ENCODE peak calls at places on chromosomes 5 and 9, in seven cellular contexts. Z, L, B, R, E, W and D are unnamed samples.

GRCh38 chr5:105593011-105593760 is 2030.6 kb upstream of the NUDT12 start:
- DNase-seq in L (no peak), E (no peak), Z (no peak), B (no peak), W (no peak), R (no peak), D (no peak)

GRCh38 chr5:140042551-140043507 is at the start of gene NRG2:
- DNase-seq in R (peak), E (no peak), W (peak), L (peak), Z (peak), B (peak), D (no peak)

GRCh38 chr5:134526483-134527155 is 1.1 kb downstream of the JADE2 start:
- DNase-seq in B (peak), R (peak), W (peak), L (peak), Z (peak), E (no peak), D (peak)

GRCh38 chr9:134366223-134367031 is 40.2 kb downstream of the RXRA start:
- DNase-seq in W (peak), R (peak), L (peak), E (no peak), B (no peak), Z (no peak), D (peak)

GRCh38 chr9:38010918-38011704 is 57.9 kb downstream of the SHB start:
- DNase-seq in W (no peak), R (no peak), L (no peak), Z (no peak), E (no peak), B (no peak), D (no peak)

GRCh38 chr5:14447958-14448881 is 133.4 kb upstream of the OTULINL start:
- DNase-seq in W (no peak), E (no peak), R (no peak), L (no peak), B (no peak), Z (no peak), D (no peak)

GRCh38 chr5:10562202-10563131 is 1.4 kb upstream of the ANKRD33B start:
- DNase-seq in L (no peak), E (no peak), R (no peak), B (no peak), Z (no peak), W (no peak), D (no peak)

GRCh38 chr5:155154973-155155372 is 141.4 kb downstream of the KIF4B start:
- DNase-seq in W (no peak), L (no peak), Z (no peak), B (no peak), E (no peak), R (no peak), D (no peak)

GRCh38 chr9:23830949-23831730 is 5.1 kb upstream of the ELAVL2 start:
- DNase-seq in B (no peak), R (no peak), W (no peak), Z (no peak), E (no peak), L (no peak), D (no peak)

GRCh38 chr5:179793470-179794139 is at the start of gene LTC4S:
- DNase-seq in B (peak), Z (peak), R (peak), W (peak), E (no peak), L (no peak), D (no peak)

GRCh38 chr9:114763220-114763619 is 42.6 kb downstream of the TNFSF15 start:
- DNase-seq in B (no peak), R (no peak), E (no peak), L (no peak), W (no peak), Z (no peak), D (no peak)

GRCh38 chr9:16132513-16132912 is 579.7 kb downstream of the CCDC171 start:
- DNase-seq in B (no peak), W (no peak), L (no peak), Z (no peak), E (no peak), R (no peak), D (no peak)

GRCh38 chr5:135376961-135377621 is 21.9 kb downstream of the MACROH2A1 start:
- DNase-seq in R (no peak), B (no peak), W (peak), L (no peak), E (no peak), Z (no peak), D (no peak)

GRCh38 chr9:76394896-76395244 is 644 bp upstream of the RFK start:
- DNase-seq in L (peak), B (no peak), W (peak), Z (peak), E (no peak), R (no peak), D (no peak)

GRCh38 chr5:142322747-142323479 is 1.9 kb downstream of the SPRY4 start:
- DNase-seq in L (no peak), R (no peak), W (no peak), E (no peak), Z (no peak), B (no peak), D (no peak)

GRCh38 chr9:92328225-92328624 is 2.5 kb downstream of the CENPP start:
- DNase-seq in W (no peak), R (no peak), E (no peak), Z (no peak), B (no peak), L (peak), D (peak)

GRCh38 chr9:96159596-96159995 is 142.4 kb downstream of the HSD17B3 start:
- DNase-seq in W (no peak), L (no peak), R (no peak), B (no peak), E (no peak), Z (no peak), D (no peak)

GRCh38 chr5:149128023-149128875 is 13.0 kb upstream of the ABLIM3 start:
- DNase-seq in Z (no peak), E (no peak), L (peak), R (no peak), W (no peak), B (no peak), D (peak)

GRCh38 chr5:125786021-125786420 is 637.2 kb upstream of the GRAMD2B start:
- DNase-seq in W (no peak), E (no peak), Z (no peak), B (no peak), R (no peak), L (no peak), D (no peak)

GRCh38 chr5:141478321-141478945 is 2.7 kb downstream of the PCDHGC3 start:
- DNase-seq in W (peak), R (no peak), B (no peak), Z (no peak), E (no peak), L (no peak), D (peak)

GRCh38 chr5:33890633-33891032 is 1.2 kb downstream of the ADAMTS12 start:
- DNase-seq in B (no peak), W (no peak), L (peak), R (no peak), Z (no peak), E (no peak), D (peak)

GRCh38 chr5:54663876-54664275 is 146.3 kb downstream of the SNX18 start:
- DNase-seq in R (no peak), Z (no peak), B (no peak), W (no peak), E (peak), L (no peak), D (peak)

GRCh38 chr5:98163796-98164493 is 609.5 kb upstream of the RGMB start:
- DNase-seq in B (no peak), E (no peak), Z (no peak), R (no peak), L (no peak), W (no peak), D (no peak)

GRCh38 chr5:39420482-39421145 is 4.2 kb downstream of the DAB2 start:
- DNase-seq in L (no peak), B (no peak), W (peak), E (no peak), R (peak), Z (no peak), D (no peak)

GRCh38 chr5:79086116-79086515 is 16.5 kb downstream of the BHMT2 start:
- DNase-seq in Z (no peak), E (no peak), R (no peak), L (no peak), W (no peak), B (no peak), D (no peak)